ENCODE peak calls at places on chromosome 4, in five cellular contexts. Q, E, O, X and V are unnamed samples. For H3K4me1, the result is how much of the 10 kb centered on the place peaks cover.

GRCh38 chr4:8843597-8843996 is 28.0 kb downstream of the HMX1 start:
- DNase-seq in Q (no peak), E (no peak), O (no peak), X (no peak), V (no peak)

GRCh38 chr4:15756361-15756861 is 21.7 kb upstream of the CD38 start:
- DNase-seq in Q (peak), E (no peak), O (peak), X (no peak), V (peak)

GRCh38 chr4:59973496-59973895 is 1226.6 kb upstream of the ADGRL3 start:
- DNase-seq in Q (no peak), E (no peak), O (no peak), X (no peak), V (no peak)

GRCh38 chr4:2714071-2714770 is 41.9 kb downstream of the TNIP2 start:
- DNase-seq in Q (no peak), E (no peak), O (no peak), X (no peak), V (no peak)

GRCh38 chr4:170672571-170672970 is 582.8 kb upstream of the AADAT start:
- DNase-seq in Q (no peak), E (no peak), O (no peak), X (no peak), V (no peak)

GRCh38 chr4:38278255-38278654 is 318.1 kb downstream of the PTTG2 start:
- DNase-seq in Q (no peak), E (no peak), O (no peak), X (no peak), V (no peak)

GRCh38 chr4:76748649-76749048 is 149.3 kb downstream of the SOWAHB start:
- DNase-seq in Q (no peak), E (peak), O (peak), X (peak), V (peak)

GRCh38 chr4:87423313-87424031 is 1.1 kb downstream of the NUDT9 start:
- DNase-seq in Q (no peak), E (no peak), O (peak), X (no peak), V (peak)

GRCh38 chr4:184588893-184589292 is 60.4 kb downstream of the CASP3 start:
- DNase-seq in Q (no peak), E (no peak), O (no peak), X (no peak), V (no peak)

GRCh38 chr4:83109480-83110221 is 4.9 kb downstream of the PLAC8 start:
- DNase-seq in Q (no peak), E (peak), O (peak), X (peak), V (peak)

GRCh38 chr4:172515266-172515879 is 653.2 kb upstream of the GALNT7 start:
- DNase-seq in Q (no peak), E (peak), O (no peak), X (peak), V (no peak)

GRCh38 chr4:7540216-7540615 is 105.5 kb upstream of the PSAPL1 start:
- DNase-seq in Q (no peak), E (no peak), O (no peak), X (no peak), V (no peak)

GRCh38 chr4:184074989-184075388 is 142.7 kb downstream of the ENPP6 start:
- DNase-seq in Q (no peak), E (no peak), O (no peak), X (no peak), V (no peak)

GRCh38 chr4:159349332-159349731 is 246.5 kb downstream of the RAPGEF2 start:
- DNase-seq in Q (no peak), E (no peak), O (no peak), X (no peak), V (no peak)

GRCh38 chr4:114597410-114598115 is 1.0 kb upstream of the UGT8 start:
- DNase-seq in Q (no peak), E (peak), O (no peak), X (peak), V (no peak)

GRCh38 chr4:122765702-122766352 is 33.3 kb downstream of the BBS12 start:
- DNase-seq in Q (no peak), E (no peak), O (no peak), X (no peak), V (no peak)

GRCh38 chr4:175371091-175371490 is 441.0 kb downstream of the GPM6A start:
- DNase-seq in Q (no peak), E (no peak), O (no peak), X (no peak), V (no peak)

GRCh38 chr4:48212165-48212564 is 57.5 kb downstream of the TEC start:
- DNase-seq in Q (no peak), E (no peak), O (no peak), X (no peak), V (no peak)

GRCh38 chr4:46648088-46648744 is 258.3 kb upstream of the GABRA2 start:
- DNase-seq in Q (no peak), E (peak), O (peak), X (peak), V (peak)

GRCh38 chr4:41428205-41428940 is 109.6 kb upstream of the LIMCH1 start:
- DNase-seq in Q (no peak), E (no peak), O (no peak), X (no peak), V (no peak)

GRCh38 chr4:165016971-165017370 is 14.8 kb upstream of the TRIM60 start:
- DNase-seq in Q (peak), E (peak), O (no peak), X (peak), V (no peak)

GRCh38 chr4:15805583-15806517 is 27.7 kb downstream of the CD38 start:
- DNase-seq in Q (peak), E (peak), O (peak), X (peak), V (peak)

GRCh38 chr4:182449960-182450359 is 206.8 kb downstream of the TENM3 start:
- DNase-seq in Q (no peak), E (no peak), O (no peak), X (no peak), V (no peak)
- TF ChIP-seq EZH2phosphoT487 in Q (no peak), E (no peak), O (no peak), X (no peak), V (no peak)

GRCh38 chr4:21795091-21795490 is 153.5 kb downstream of the KCNIP4 start:
- DNase-seq in Q (no peak), E (no peak), O (no peak), X (no peak), V (no peak)

GRCh38 chr4:21792736-21793135 is 155.8 kb downstream of the KCNIP4 start:
- DNase-seq in Q (no peak), E (no peak), O (no peak), X (no peak), V (no peak)

GRCh38 chr4:21790437-21791029 is 158.0 kb downstream of the KCNIP4 start:
- DNase-seq in Q (peak), E (peak), O (peak), X (peak), V (peak)
- TF ChIP-seq CTCF in Q (peak), E (peak), O (peak), X (peak), V (peak)

GRCh38 chr4:145528601-145529000 is 46.9 kb downstream of the SMAD1 start:
- DNase-seq in Q (no peak), E (no peak), O (no peak), X (no peak), V (no peak)
- H3K4me1 ChIP-seq in Q (under half), E (under half), O (under half), X (under half), V (half or more)

GRCh38 chr4:68267433-68267944 is 22.0 kb upstream of the TMPRSS11B start:
- DNase-seq in Q (no peak), E (no peak), O (no peak), X (no peak), V (no peak)
- TF ChIP-seq EZH2phosphoT487 in Q (no peak), E (no peak), O (no peak), X (no peak), V (no peak)

DNA sequence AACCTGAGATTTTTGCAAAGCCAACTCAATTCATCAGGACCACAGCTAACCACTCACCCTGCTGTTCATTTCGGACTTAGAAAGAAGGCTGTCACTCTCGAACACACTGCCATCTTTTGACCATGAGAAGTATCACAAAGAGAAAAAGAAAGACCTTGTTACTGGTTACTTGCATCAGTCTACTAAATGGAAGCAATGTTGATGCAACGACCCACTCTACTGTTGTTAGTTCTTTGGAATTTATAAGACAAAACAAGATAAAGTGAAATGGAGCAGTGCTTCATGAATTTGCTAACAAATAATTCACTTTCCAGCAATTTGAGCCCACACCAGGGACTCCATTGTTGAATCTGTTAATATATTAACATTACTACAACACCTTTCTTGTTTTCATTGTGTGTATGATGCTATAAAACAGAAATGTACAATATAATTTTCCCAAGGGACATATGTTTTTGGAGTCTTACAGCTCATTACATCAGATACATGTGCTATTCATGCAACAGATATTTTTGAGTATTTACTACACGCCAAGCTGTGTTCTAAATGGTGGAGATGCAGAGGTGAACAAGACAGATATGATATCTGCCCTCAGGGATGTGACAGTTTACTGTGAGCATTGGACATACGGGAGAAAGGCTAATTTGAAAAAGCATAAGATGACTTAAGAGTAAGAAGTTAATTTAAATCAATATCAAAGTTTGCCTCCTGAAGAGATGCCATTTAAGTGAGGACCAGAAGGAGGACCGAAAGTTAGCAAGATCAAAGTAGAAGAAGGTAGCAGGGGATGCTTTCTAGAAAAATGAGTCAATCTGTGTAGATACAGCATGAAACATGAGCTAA is 87.2 kb downstream of the AREG start:
- DNase-seq in Q (peak), E (peak), O (peak), X (peak), V (peak)
- TF ChIP-seq CTCF in Q (peak), E (peak), O (peak), X (peak), V (peak)

DNA sequence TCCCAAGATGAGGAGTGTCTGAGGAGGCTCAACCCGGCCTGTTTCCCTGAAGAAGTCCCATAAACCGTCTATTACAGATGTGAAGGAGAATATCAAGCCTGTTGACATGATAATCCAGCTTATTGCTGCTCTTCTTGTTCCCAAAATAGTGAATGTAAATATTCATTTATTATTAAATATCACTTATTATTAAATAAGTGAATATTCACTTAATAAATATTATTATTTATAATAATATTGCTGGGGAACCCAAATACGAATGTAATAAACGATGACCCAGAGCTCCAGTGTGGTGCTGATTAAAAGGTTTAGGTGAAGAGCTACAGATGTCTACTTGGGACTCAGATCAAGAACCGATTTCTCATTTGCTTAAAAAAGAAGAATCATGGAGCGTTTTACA is 23.8 kb upstream of the SORBS2 start:
- DNase-seq in Q (no peak), E (no peak), O (no peak), X (no peak), V (no peak)
- H3K4me1 ChIP-seq in Q (under half), E (half or more), O (under half), X (under half), V (under half)